ENCODE peak calls at places on chromosome 17, in nine cellular contexts. One of them, this sample, is unnamed.

GRCh38 chr17:72592242-72592966 is 471.6 kb downstream of the SOX9 start:
- DNase-seq in cardiac fibroblast: peak; percentile 91
- DNase-seq in CD8-positive, alpha-beta T cell: no peak
- DNase-seq in kidney: peak; percentile 89
- DNase-seq in breast epithelium: no peak
- DNase-seq in heart right ventricle: peak; percentile 42
- DNase-seq in fibroblast of pulmonary artery: peak; percentile 85
- DNase-seq in HFF-Myc: peak; percentile 24
- DNase-seq in adipocyte: peak; percentile 93
- DNase-seq in this sample: peak; percentile 91

GRCh38 chr17:6643460-6644125 is 2.7 kb downstream of the TXNDC17 start:
- DNase-seq in cardiac fibroblast: no peak
- DNase-seq in CD8-positive, alpha-beta T cell: no peak
- DNase-seq in kidney: no peak
- DNase-seq in breast epithelium: no peak
- DNase-seq in heart right ventricle: no peak
- DNase-seq in fibroblast of pulmonary artery: no peak
- DNase-seq in HFF-Myc: peak; percentile 67
- DNase-seq in adipocyte: no peak
- DNase-seq in this sample: peak; percentile 71

GRCh38 chr17:13544292-13544691 is 57.4 kb downstream of the HS3ST3A1 start:
- DNase-seq in cardiac fibroblast: peak; percentile 94
- DNase-seq in CD8-positive, alpha-beta T cell: no peak
- DNase-seq in kidney: no peak
- DNase-seq in breast epithelium: no peak
- DNase-seq in heart right ventricle: no peak
- DNase-seq in fibroblast of pulmonary artery: peak; percentile 95
- DNase-seq in HFF-Myc: peak; percentile 85
- DNase-seq in adipocyte: peak; percentile 90
- DNase-seq in this sample: peak; percentile 99

GRCh38 chr17:9899280-9900018 is 5.6 kb downstream of the RCVRN start:
- DNase-seq in cardiac fibroblast: no peak
- DNase-seq in CD8-positive, alpha-beta T cell: no peak
- DNase-seq in kidney: no peak
- DNase-seq in breast epithelium: no peak
- DNase-seq in heart right ventricle: no peak
- DNase-seq in fibroblast of pulmonary artery: no peak
- DNase-seq in HFF-Myc: no peak
- DNase-seq in adipocyte: no peak
- DNase-seq in this sample: no peak

GRCh38 chr17:16493470-16494048 is 1.6 kb upstream of the LRRC75A start:
- DNase-seq in cardiac fibroblast: no peak
- DNase-seq in CD8-positive, alpha-beta T cell: no peak
- DNase-seq in kidney: no peak
- DNase-seq in breast epithelium: no peak
- DNase-seq in heart right ventricle: no peak
- DNase-seq in fibroblast of pulmonary artery: no peak
- DNase-seq in HFF-Myc: no peak
- DNase-seq in adipocyte: no peak
- DNase-seq in this sample: no peak

GRCh38 chr17:73703216-73703615 is 59.0 kb upstream of the SDK2 start:
- DNase-seq in cardiac fibroblast: no peak
- DNase-seq in CD8-positive, alpha-beta T cell: no peak
- DNase-seq in kidney: no peak
- DNase-seq in breast epithelium: no peak
- DNase-seq in heart right ventricle: no peak
- DNase-seq in fibroblast of pulmonary artery: no peak
- DNase-seq in HFF-Myc: no peak
- DNase-seq in adipocyte: no peak
- DNase-seq in this sample: no peak

GRCh38 chr17:77637807-77638182 is 320.7 kb upstream of the TNRC6C start:
- DNase-seq in cardiac fibroblast: no peak
- DNase-seq in CD8-positive, alpha-beta T cell: no peak
- DNase-seq in kidney: no peak
- DNase-seq in breast epithelium: no peak
- DNase-seq in heart right ventricle: no peak
- DNase-seq in fibroblast of pulmonary artery: no peak
- DNase-seq in HFF-Myc: no peak
- DNase-seq in adipocyte: no peak
- DNase-seq in this sample: peak; percentile 17

GRCh38 chr17:78432929-78433727 is 54.7 kb downstream of the PGS1 start:
- DNase-seq in cardiac fibroblast: no peak
- DNase-seq in CD8-positive, alpha-beta T cell: no peak
- DNase-seq in kidney: no peak
- DNase-seq in breast epithelium: no peak
- DNase-seq in heart right ventricle: no peak
- DNase-seq in fibroblast of pulmonary artery: no peak
- DNase-seq in HFF-Myc: no peak
- DNase-seq in adipocyte: no peak
- DNase-seq in this sample: no peak

GRCh38 chr17:13601776-13602551 is at the start of gene HS3ST3A1:
- DNase-seq in cardiac fibroblast: peak; percentile 83
- DNase-seq in CD8-positive, alpha-beta T cell: no peak
- DNase-seq in kidney: peak; percentile 80
- DNase-seq in breast epithelium: no peak
- DNase-seq in heart right ventricle: peak; percentile 29
- DNase-seq in fibroblast of pulmonary artery: peak; percentile 77
- DNase-seq in HFF-Myc: peak; percentile 67
- DNase-seq in adipocyte: peak; percentile 86
- DNase-seq in this sample: peak; percentile 85

GRCh38 chr17:41957058-41957868 is 9.3 kb upstream of the CNP start:
- DNase-seq in cardiac fibroblast: peak; percentile 64
- DNase-seq in CD8-positive, alpha-beta T cell: no peak
- DNase-seq in kidney: no peak
- DNase-seq in breast epithelium: no peak
- DNase-seq in heart right ventricle: no peak
- DNase-seq in fibroblast of pulmonary artery: peak; percentile 70
- DNase-seq in HFF-Myc: no peak
- DNase-seq in adipocyte: peak; percentile 12
- DNase-seq in this sample: peak; percentile 51

GRCh38 chr17:8287651-8288335 is 677 bp upstream of the RANGRF start:
- DNase-seq in cardiac fibroblast: no peak
- DNase-seq in CD8-positive, alpha-beta T cell: no peak
- DNase-seq in kidney: peak; percentile 73
- DNase-seq in breast epithelium: no peak
- DNase-seq in heart right ventricle: no peak
- DNase-seq in fibroblast of pulmonary artery: no peak
- DNase-seq in HFF-Myc: no peak
- DNase-seq in adipocyte: peak; percentile 30
- DNase-seq in this sample: no peak

GRCh38 chr17:64329571-64329970 is 61.1 kb downstream of the PECAM1 start:
- DNase-seq in cardiac fibroblast: no peak
- DNase-seq in CD8-positive, alpha-beta T cell: no peak
- DNase-seq in kidney: no peak
- DNase-seq in breast epithelium: no peak
- DNase-seq in heart right ventricle: no peak
- DNase-seq in fibroblast of pulmonary artery: no peak
- DNase-seq in HFF-Myc: no peak
- DNase-seq in adipocyte: no peak
- DNase-seq in this sample: no peak

GRCh38 chr17:71801301-71801700 is 319.5 kb upstream of the SOX9 start:
- DNase-seq in cardiac fibroblast: peak; percentile 10
- DNase-seq in CD8-positive, alpha-beta T cell: no peak
- DNase-seq in kidney: no peak
- DNase-seq in breast epithelium: no peak
- DNase-seq in heart right ventricle: no peak
- DNase-seq in fibroblast of pulmonary artery: no peak
- DNase-seq in HFF-Myc: no peak
- DNase-seq in adipocyte: no peak
- DNase-seq in this sample: no peak

GRCh38 chr17:82396601-82397435 is 21.3 kb upstream of the HEXD start:
- DNase-seq in cardiac fibroblast: peak; percentile 89
- DNase-seq in CD8-positive, alpha-beta T cell: no peak
- DNase-seq in kidney: peak; percentile 49
- DNase-seq in breast epithelium: no peak
- DNase-seq in heart right ventricle: no peak
- DNase-seq in fibroblast of pulmonary artery: peak; percentile 76
- DNase-seq in HFF-Myc: no peak
- DNase-seq in adipocyte: peak; percentile 94
- DNase-seq in this sample: peak; percentile 93

GRCh38 chr17:35793257-35793656 is 2.2 kb downstream of the MMP28 start:
- DNase-seq in cardiac fibroblast: no peak
- DNase-seq in CD8-positive, alpha-beta T cell: no peak
- DNase-seq in kidney: no peak
- DNase-seq in breast epithelium: no peak
- DNase-seq in heart right ventricle: no peak
- DNase-seq in fibroblast of pulmonary artery: no peak
- DNase-seq in HFF-Myc: no peak
- DNase-seq in adipocyte: peak; percentile 47
- DNase-seq in this sample: no peak

GRCh38 chr17:35790826-35791225 is 4.6 kb downstream of the MMP28 start:
- DNase-seq in cardiac fibroblast: no peak
- DNase-seq in CD8-positive, alpha-beta T cell: no peak
- DNase-seq in kidney: no peak
- DNase-seq in breast epithelium: no peak
- DNase-seq in heart right ventricle: no peak
- DNase-seq in fibroblast of pulmonary artery: no peak
- DNase-seq in HFF-Myc: no peak
- DNase-seq in adipocyte: no peak
- DNase-seq in this sample: no peak

GRCh38 chr17:35788504-35788998 is 6.9 kb downstream of the MMP28 start:
- DNase-seq in cardiac fibroblast: peak; percentile 72
- DNase-seq in CD8-positive, alpha-beta T cell: no peak
- DNase-seq in kidney: no peak
- DNase-seq in breast epithelium: no peak
- DNase-seq in heart right ventricle: no peak
- DNase-seq in fibroblast of pulmonary artery: peak; percentile 67
- DNase-seq in HFF-Myc: peak; percentile 61
- DNase-seq in adipocyte: peak; percentile 91
- DNase-seq in this sample: peak; percentile 90

GRCh38 chr17:35789044-35789443 is 6.4 kb downstream of the MMP28 start:
- DNase-seq in cardiac fibroblast: no peak
- DNase-seq in CD8-positive, alpha-beta T cell: no peak
- DNase-seq in kidney: no peak
- DNase-seq in breast epithelium: no peak
- DNase-seq in heart right ventricle: no peak
- DNase-seq in fibroblast of pulmonary artery: no peak
- DNase-seq in HFF-Myc: no peak
- DNase-seq in adipocyte: no peak
- DNase-seq in this sample: no peak

GRCh38 chr17:35791681-35792350 is 3.6 kb downstream of the MMP28 start:
- DNase-seq in cardiac fibroblast: no peak
- DNase-seq in CD8-positive, alpha-beta T cell: no peak
- DNase-seq in kidney: no peak
- DNase-seq in breast epithelium: no peak
- DNase-seq in heart right ventricle: no peak
- DNase-seq in fibroblast of pulmonary artery: no peak
- DNase-seq in HFF-Myc: no peak
- DNase-seq in adipocyte: no peak
- DNase-seq in this sample: peak; percentile 65
- H3K4me3 ChIP-seq in cardiac fibroblast: no peak overlapping the region
- H3K4me3 ChIP-seq in CD8-positive, alpha-beta T cell: no peak overlapping the region
- H3K4me3 ChIP-seq in kidney: no peak overlapping the region
- H3K4me3 ChIP-seq in breast epithelium: no peak overlapping the region
- H3K4me3 ChIP-seq in heart right ventricle: no peak overlapping the region
- H3K4me3 ChIP-seq in fibroblast of pulmonary artery: no peak overlapping the region
- H3K4me3 ChIP-seq in HFF-Myc: no peak overlapping the region
- H3K4me3 ChIP-seq in adipocyte: no peak overlapping the region
- H3K4me3 ChIP-seq in this sample: no peak overlapping the region

GRCh38 chr17:47189732-47190621 is 882 bp upstream of the CDC27 start:
- DNase-seq in cardiac fibroblast: no peak
- DNase-seq in CD8-positive, alpha-beta T cell: no peak
- DNase-seq in kidney: no peak
- DNase-seq in breast epithelium: no peak
- DNase-seq in heart right ventricle: no peak
- DNase-seq in fibroblast of pulmonary artery: no peak
- DNase-seq in HFF-Myc: no peak
- DNase-seq in adipocyte: no peak
- DNase-seq in this sample: no peak
- H3K4me3 ChIP-seq in cardiac fibroblast: peak overlapping the region; percentile 48
- H3K4me3 ChIP-seq in CD8-positive, alpha-beta T cell: peak overlapping the region; percentile 43
- H3K4me3 ChIP-seq in kidney: peak overlapping the region; percentile 77
- H3K4me3 ChIP-seq in breast epithelium: peak overlapping the region; percentile 80
- H3K4me3 ChIP-seq in heart right ventricle: peak overlapping the region; percentile 70
- H3K4me3 ChIP-seq in fibroblast of pulmonary artery: peak overlapping the region; percentile 89
- H3K4me3 ChIP-seq in HFF-Myc: peak overlapping the region; percentile 95
- H3K4me3 ChIP-seq in adipocyte: peak overlapping the region; percentile 90
- H3K4me3 ChIP-seq in this sample: peak overlapping the region; percentile 47

DNA sequence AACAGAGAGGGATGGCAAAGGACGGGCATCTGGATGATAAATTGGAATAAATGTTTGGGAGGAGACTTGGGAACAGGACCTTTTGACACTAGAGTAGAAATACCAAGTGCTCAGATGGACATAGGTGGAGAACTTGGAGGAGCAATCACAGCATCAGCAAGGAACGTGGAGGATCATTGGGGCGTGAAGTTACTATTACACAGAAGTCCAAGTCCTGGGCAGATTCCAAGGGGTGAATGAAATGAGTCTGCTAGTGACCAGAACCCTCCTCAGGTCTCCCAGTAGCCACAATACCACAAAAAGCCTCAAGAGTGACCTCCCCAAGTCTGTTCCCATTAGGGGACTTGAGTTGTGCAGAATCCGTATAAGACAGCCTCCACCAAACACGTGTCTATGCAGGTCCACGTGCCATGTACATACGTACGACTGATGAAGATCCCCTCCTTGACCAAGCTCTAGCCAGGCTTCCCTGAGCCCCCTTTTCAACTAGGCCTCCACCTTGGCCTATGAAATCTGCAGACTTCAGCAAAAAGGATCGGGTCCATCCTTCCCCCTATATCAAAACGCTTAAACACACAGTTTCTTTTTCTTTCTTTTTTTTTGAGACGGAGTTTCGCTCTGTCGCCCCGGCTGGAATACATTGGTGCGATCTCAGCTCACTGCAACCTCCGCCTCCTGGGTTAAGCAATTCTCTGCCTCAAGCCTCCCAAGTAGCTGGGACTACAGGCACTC is 2.2 kb downstream of the C17orf67 start:
- DNase-seq in cardiac fibroblast: no peak
- DNase-seq in CD8-positive, alpha-beta T cell: no peak
- DNase-seq in kidney: no peak
- DNase-seq in breast epithelium: no peak
- DNase-seq in heart right ventricle: no peak
- DNase-seq in fibroblast of pulmonary artery: no peak
- DNase-seq in HFF-Myc: no peak
- DNase-seq in adipocyte: no peak
- DNase-seq in this sample: no peak
- H3K4me3 ChIP-seq in cardiac fibroblast: no peak overlapping the region
- H3K4me3 ChIP-seq in CD8-positive, alpha-beta T cell: no peak overlapping the region
- H3K4me3 ChIP-seq in kidney: no peak overlapping the region
- H3K4me3 ChIP-seq in breast epithelium: no peak overlapping the region
- H3K4me3 ChIP-seq in heart right ventricle: no peak overlapping the region
- H3K4me3 ChIP-seq in fibroblast of pulmonary artery: no peak overlapping the region
- H3K4me3 ChIP-seq in HFF-Myc: no peak overlapping the region
- H3K4me3 ChIP-seq in adipocyte: no peak overlapping the region
- H3K4me3 ChIP-seq in this sample: no peak overlapping the region

DNA sequence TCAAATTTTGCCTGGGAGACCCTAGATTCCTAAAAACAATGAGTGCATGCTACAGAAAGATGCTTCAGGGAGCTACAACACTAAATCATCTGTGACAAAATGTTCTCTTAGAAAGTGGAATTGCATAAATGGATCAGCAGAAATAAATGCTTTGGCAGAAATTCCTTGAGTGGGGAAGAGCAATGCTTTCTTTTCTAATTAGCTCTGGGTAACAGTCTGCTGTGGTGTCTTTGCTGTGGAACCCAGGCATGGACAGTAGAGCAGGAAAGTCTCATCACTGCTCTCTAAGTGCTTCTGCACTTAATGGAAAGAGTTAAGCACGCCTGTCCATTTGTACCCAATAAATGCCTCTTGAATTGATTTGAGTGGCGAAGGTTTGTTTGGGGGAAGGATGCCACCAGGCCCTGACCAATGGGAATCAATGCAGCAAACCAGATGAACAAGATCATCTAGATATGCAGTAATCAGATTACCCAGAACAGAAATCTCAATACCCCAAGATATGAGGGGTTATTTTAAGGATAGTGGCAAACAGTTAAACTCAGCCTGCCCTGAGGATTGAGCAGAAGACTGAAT is 13.5 kb downstream of the HLF start:
- DNase-seq in cardiac fibroblast: no peak
- DNase-seq in CD8-positive, alpha-beta T cell: no peak
- DNase-seq in kidney: no peak
- DNase-seq in breast epithelium: no peak
- DNase-seq in heart right ventricle: no peak
- DNase-seq in fibroblast of pulmonary artery: no peak
- DNase-seq in HFF-Myc: no peak
- DNase-seq in adipocyte: no peak
- DNase-seq in this sample: no peak
- H3K4me3 ChIP-seq in cardiac fibroblast: no peak overlapping the region
- H3K4me3 ChIP-seq in CD8-positive, alpha-beta T cell: no peak overlapping the region
- H3K4me3 ChIP-seq in kidney: no peak overlapping the region
- H3K4me3 ChIP-seq in breast epithelium: no peak overlapping the region
- H3K4me3 ChIP-seq in heart right ventricle: no peak overlapping the region
- H3K4me3 ChIP-seq in fibroblast of pulmonary artery: no peak overlapping the region
- H3K4me3 ChIP-seq in HFF-Myc: no peak overlapping the region
- H3K4me3 ChIP-seq in adipocyte: no peak overlapping the region
- H3K4me3 ChIP-seq in this sample: no peak overlapping the region

This sample was measured in choroid plexus epithelial cell.